ENCODE peak calls at places on chromosomes 4 and X, in eight cellular contexts. E is heart left ventricle; D is ovary; B is stimulated activated CD8-positive, alpha-beta memory T cell treated with anti-CD3 and anti-CD28 coated beads, Interleukin-2, amount 100 ng/mL, for 1 hour; Q is cardiac fibroblast; R is NCI-H1105 treated with DMSO at 0.1 percent for 48 hours; T is epithelial cell of esophagus; M is NCI-H774. U is an unnamed sample.

GRCh38 chr4:101191302-101192098 is 155.8 kb downstream of the PPP3CA start:
- DNase-seq in E (peak; percentile 91), D (peak; percentile 80), B (no peak), Q (peak; percentile 85), R (no peak), T (no peak), M (no peak), U (peak; percentile 47)

GRCh38 chr4:3712936-3713335 is 53.2 kb upstream of the ADRA2C start:
- DNase-seq in E (peak; percentile 8), D (no peak), B (no peak), Q (no peak), R (no peak), T (no peak), M (no peak), U (no peak)

GRCh38 chr4:186946682-186947294 is 223.1 kb upstream of the FAT1 start:
- DNase-seq in E (no peak), D (no peak), B (no peak), Q (peak; percentile 14), R (no peak), T (peak; percentile 69), M (peak; percentile 19), U (peak; percentile 46)

GRCh38 chr4:73998040-73999011 is at the start of gene CXCL5:
- DNase-seq in E (peak; percentile 38), D (no peak), B (no peak), Q (peak; percentile 89), R (no peak), T (peak; percentile 68), M (no peak), U (no peak)

GRCh38 chr4:125390126-125390525 is 75.4 kb downstream of the FAT4 start:
- DNase-seq in E (no peak), D (no peak), B (no peak), Q (peak; percentile 92), R (no peak), T (peak; percentile 81), M (no peak), U (no peak)

GRCh38 chr4:22410645-22411247 is 105.1 kb downstream of the ADGRA3 start:
- DNase-seq in E (no peak), D (no peak), B (no peak), Q (peak; percentile 41), R (peak; percentile 37), T (peak; percentile 15), M (peak; percentile 14), U (no peak)

GRCh38 chr4:37188100-37188499 is 56.4 kb upstream of the NWD2 start:
- DNase-seq in E (no peak), D (no peak), B (no peak), Q (no peak), R (no peak), T (no peak), M (no peak), U (peak; percentile 3)

GRCh38 chr4:119321921-119322687 is at the start of gene FABP2:
- DNase-seq in E (no peak), D (no peak), B (no peak), Q (no peak), R (no peak), T (no peak), M (no peak), U (no peak)

GRCh38 chr4:72352746-72353145 is 216.3 kb downstream of the ADAMTS3 start:
- DNase-seq in E (no peak), D (no peak), B (no peak), Q (no peak), R (no peak), T (peak; percentile 30), M (no peak), U (no peak)

GRCh38 chrX:66915893-66916292 is 277.0 kb upstream of the EDA2R start:
- DNase-seq in E (no peak), D (no peak), B (no peak), Q (no peak), R (no peak), T (peak; percentile 1), M (no peak), U (no peak)

GRCh38 chr4:8215001-8215427 is 15.9 kb downstream of the SH3TC1 start:
- DNase-seq in E (no peak), D (peak; percentile 56), B (no peak), Q (peak; percentile 91), R (peak; percentile 56), T (no peak), M (peak; percentile 35), U (no peak)

GRCh38 chr4:171813195-171813955 is at the start of gene GALNTL6:
- DNase-seq in E (no peak), D (no peak), B (no peak), Q (peak; percentile 1), R (peak; percentile 39), T (peak; percentile 22), M (no peak), U (peak; percentile 71)

GRCh38 chrX:21932277-21932996 is 8.1 kb upstream of the SMS start:
- DNase-seq in E (no peak), D (no peak), B (no peak), Q (peak; percentile 90), R (no peak), T (peak; percentile 87), M (no peak), U (no peak)

GRCh38 chr4:101953949-101954348 is 163.4 kb downstream of the BANK1 start:
- DNase-seq in E (no peak), D (no peak), B (no peak), Q (peak; percentile 81), R (no peak), T (peak; percentile 49), M (no peak), U (no peak)

GRCh38 chr4:15162465-15163283 is 160.4 kb downstream of the CPEB2 start:
- DNase-seq in E (no peak), D (no peak), B (no peak), Q (peak; percentile 69), R (peak; percentile 44), T (peak; percentile 49), M (no peak), U (peak; percentile 49)

GRCh38 chr4:5470318-5470889 is 238.0 kb downstream of the EVC2 start:
- DNase-seq in E (no peak), D (no peak), B (no peak), Q (no peak), R (no peak), T (no peak), M (no peak), U (no peak)

GRCh38 chr4:25943312-25943711 is 29.3 kb downstream of the SMIM20 start:
- DNase-seq in E (no peak), D (no peak), B (no peak), Q (no peak), R (no peak), T (no peak), M (no peak), U (no peak)

GRCh38 chr4:8696369-8697127 is 104.0 kb downstream of the CPZ start:
- DNase-seq in E (no peak), D (no peak), B (no peak), Q (no peak), R (no peak), T (no peak), M (no peak), U (no peak)

GRCh38 chr4:168558587-168558986 is 61.7 kb downstream of the PALLD start:
- DNase-seq in E (no peak), D (no peak), B (no peak), Q (peak; percentile 86), R (no peak), T (peak; percentile 64), M (no peak), U (no peak)

GRCh38 chr4:94877973-94878372 is 120.2 kb downstream of the BMPR1B start:
- DNase-seq in E (no peak), D (no peak), B (no peak), Q (peak; percentile 63), R (no peak), T (peak; percentile 57), M (no peak), U (no peak)

GRCh38 chrX:129115104-129115503 is 408.2 kb downstream of the SMARCA1 start:
- DNase-seq in E (no peak), D (no peak), B (no peak), Q (peak; percentile 1), R (peak; percentile 2), T (peak; percentile 36), M (no peak), U (peak; percentile 47)

GRCh38 chrX:39253551-39253950 is 452.3 kb downstream of the MID1IP1 start:
- DNase-seq in E (no peak), D (no peak), B (no peak), Q (no peak), R (no peak), T (peak; percentile 69), M (no peak), U (no peak)

GRCh38 chr4:115201042-115201330 is 87.6 kb upstream of the NDST4 start:
- DNase-seq in E (no peak), D (no peak), B (no peak), Q (no peak), R (no peak), T (no peak), M (no peak), U (no peak)

U was measured in SK-N-SH.